ENCODE peak calls at places on chromosomes 11 and 22, in six cellular contexts. V is SK-N-SH, Z is neural progenitor cell, U is MM.1S, Y is PC-9, L is PC-3. G is an unnamed sample. For H3F3A, the result is how much of the 10 kb centered on the place peaks cover.

GRCh38 chr22:36641902-36642640 is 61.5 kb downstream of the CACNG2 start:
- DNase-seq in V (no peak), Z (no peak), U (no peak), Y (peak), L (peak), G (peak)

GRCh38 chr11:107683807-107684206 is 28.0 kb downstream of the SLN start:
- DNase-seq in V (peak), Z (peak), U (no peak), Y (no peak), L (peak), G (peak)

GRCh38 chr11:110079726-110080125 is 13.5 kb upstream of the ZC3H12C start:
- DNase-seq in V (no peak), Z (no peak), U (no peak), Y (no peak), L (no peak), G (no peak)

GRCh38 chr11:120229451-120230424 is 10.2 kb upstream of the POU2F3 start:
- DNase-seq in V (peak), Z (peak), U (peak), Y (no peak), L (peak), G (peak)

GRCh38 chr11:23079382-23079813 is 219.1 kb upstream of the CCDC179 start:
- DNase-seq in V (no peak), Z (no peak), U (no peak), Y (no peak), L (peak), G (peak)

GRCh38 chr11:36750349-36750748 is 152.3 kb upstream of the RAG2 start:
- DNase-seq in V (no peak), Z (no peak), U (no peak), Y (no peak), L (no peak), G (peak)

GRCh38 chr11:73323464-73323863 is 15.4 kb downstream of the ARHGEF17 start:
- DNase-seq in V (peak), Z (peak), U (no peak), Y (no peak), L (no peak), G (peak)

GRCh38 chr22:40463727-40464126 is 93.3 kb downstream of the SGSM3 start:
- DNase-seq in V (no peak), Z (no peak), U (no peak), Y (no peak), L (no peak), G (no peak)

GRCh38 chr11:3137486-3138177 is 27.5 kb downstream of the OSBPL5 start:
- DNase-seq in V (no peak), Z (no peak), U (no peak), Y (no peak), L (no peak), G (no peak)

GRCh38 chr11:36352919-36353318 is 56.8 kb downstream of the PRR5L start:
- DNase-seq in V (no peak), Z (no peak), U (no peak), Y (no peak), L (no peak), G (no peak)

GRCh38 chr22:35959121-35959800 is 69.4 kb downstream of the RBFOX2 start:
- DNase-seq in V (peak), Z (no peak), U (no peak), Y (no peak), L (no peak), G (no peak)

GRCh38 chr11:134363592-134363991 is 31.8 kb downstream of the GLB1L2 start:
- DNase-seq in V (no peak), Z (no peak), U (no peak), Y (no peak), L (no peak), G (no peak)

GRCh38 chr11:120128392-120129172 is 9.3 kb downstream of the TRIM29 start:
- DNase-seq in V (no peak), Z (no peak), U (no peak), Y (no peak), L (peak), G (peak)

GRCh38 chr22:32707971-32708370 is 93.5 kb upstream of the TIMP3 start:
- DNase-seq in V (no peak), Z (no peak), U (no peak), Y (no peak), L (no peak), G (peak)

GRCh38 chr22:48499456-48500425 is 1327.9 kb downstream of the BRD1 start:
- DNase-seq in V (no peak), Z (no peak), U (no peak), Y (peak), L (no peak), G (no peak)

GRCh38 chr11:10225553-10225952 is 68.5 kb downstream of the SBF2 start:
- DNase-seq in V (no peak), Z (no peak), U (no peak), Y (no peak), L (no peak), G (no peak)

GRCh38 chr11:13016415-13016814 is 7.3 kb downstream of the RASSF10 start:
- DNase-seq in V (no peak), Z (no peak), U (no peak), Y (no peak), L (peak), G (no peak)

GRCh38 chr11:112724194-112724790 is 236.9 kb upstream of the NCAM1 start:
- DNase-seq in V (peak), Z (no peak), U (no peak), Y (no peak), L (no peak), G (no peak)

GRCh38 chr11:73274722-73275380 is 2.7 kb downstream of the P2RY6 start:
- DNase-seq in V (no peak), Z (no peak), U (no peak), Y (no peak), L (no peak), G (no peak)

GRCh38 chr11:101346591-101346990 is 217.0 kb upstream of the PGR start:
- DNase-seq in V (no peak), Z (no peak), U (no peak), Y (peak), L (peak), G (peak)

GRCh38 chr11:10298342-10298741 is 4.3 kb upstream of the SBF2 start:
- DNase-seq in V (no peak), Z (no peak), U (peak), Y (peak), L (peak), G (peak)

GRCh38 chr22:29044657-29045176 is 16.9 kb downstream of the C22orf31 start:
- DNase-seq in V (no peak), Z (no peak), U (no peak), Y (no peak), L (no peak), G (peak)

GRCh38 chr11:110908401-110909106 is 196.3 kb upstream of the ARHGAP20 start:
- DNase-seq in V (no peak), Z (no peak), U (no peak), Y (peak), L (peak), G (peak)

GRCh38 chr11:7696424-7696823 is 9.9 kb downstream of the OVCH2 start:
- DNase-seq in V (no peak), Z (no peak), U (no peak), Y (no peak), L (no peak), G (no peak)

GRCh38 chr11:67504023-67504949 is 877 bp downstream of the PITPNM1 start:
- DNase-seq in V (peak), Z (peak), U (no peak), Y (no peak), L (peak), G (peak)

GRCh38 chr11:7514099-7514725 is 413 bp downstream of the PPFIBP2 start:
- DNase-seq in V (no peak), Z (peak), U (peak), Y (no peak), L (no peak), G (peak)

GRCh38 chr11:112157274-112157766 is 6.6 kb downstream of the IL18 start:
- DNase-seq in V (no peak), Z (no peak), U (no peak), Y (peak), L (peak), G (peak)

GRCh38 chr11:119580751-119581150 is 148.2 kb downstream of the NECTIN1 start:
- DNase-seq in V (no peak), Z (no peak), U (no peak), Y (no peak), L (no peak), G (no peak)

DNA sequence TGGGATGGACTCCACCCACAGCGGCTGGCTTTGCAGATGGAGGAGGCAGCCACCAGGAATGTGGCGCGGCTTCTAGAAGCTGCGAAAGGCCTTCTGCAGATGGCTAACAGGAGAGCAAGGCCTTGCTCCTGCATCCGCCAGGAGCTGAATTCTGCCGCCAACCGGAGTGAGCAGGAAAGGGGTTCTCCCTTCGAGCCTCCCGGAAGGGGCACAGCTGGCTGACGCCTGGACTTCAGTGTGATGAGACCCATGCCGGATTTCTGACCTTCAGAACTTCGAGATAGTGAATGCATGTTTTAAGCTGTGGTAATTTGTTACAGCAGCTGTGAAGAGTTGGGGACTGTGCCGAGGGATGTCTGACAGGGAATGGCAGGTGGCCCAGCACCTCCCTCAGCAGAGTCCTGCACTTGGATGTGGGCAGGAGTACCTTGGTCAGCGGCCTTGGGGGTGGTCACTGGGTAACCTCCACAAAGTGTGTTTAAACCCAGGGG is 7.7 kb downstream of the TBC1D22A start:
- DNase-seq in V (no peak), Z (no peak), U (no peak), Y (no peak), L (no peak), G (no peak)
- H3F3A ChIP-seq in V (under half), Z (under half), U (under half), Y (under half), L (under half), G (under half)

GRCh38 chr11:123062892-123063395 is 1.0 kb upstream of the HSPA8 start:
- DNase-seq in V (no peak), Z (no peak), U (no peak), Y (no peak), L (peak), G (peak)
- H3F3A ChIP-seq in V (half or more), Z (under half), U (under half), Y (under half), L (under half), G (half or more)

DNA sequence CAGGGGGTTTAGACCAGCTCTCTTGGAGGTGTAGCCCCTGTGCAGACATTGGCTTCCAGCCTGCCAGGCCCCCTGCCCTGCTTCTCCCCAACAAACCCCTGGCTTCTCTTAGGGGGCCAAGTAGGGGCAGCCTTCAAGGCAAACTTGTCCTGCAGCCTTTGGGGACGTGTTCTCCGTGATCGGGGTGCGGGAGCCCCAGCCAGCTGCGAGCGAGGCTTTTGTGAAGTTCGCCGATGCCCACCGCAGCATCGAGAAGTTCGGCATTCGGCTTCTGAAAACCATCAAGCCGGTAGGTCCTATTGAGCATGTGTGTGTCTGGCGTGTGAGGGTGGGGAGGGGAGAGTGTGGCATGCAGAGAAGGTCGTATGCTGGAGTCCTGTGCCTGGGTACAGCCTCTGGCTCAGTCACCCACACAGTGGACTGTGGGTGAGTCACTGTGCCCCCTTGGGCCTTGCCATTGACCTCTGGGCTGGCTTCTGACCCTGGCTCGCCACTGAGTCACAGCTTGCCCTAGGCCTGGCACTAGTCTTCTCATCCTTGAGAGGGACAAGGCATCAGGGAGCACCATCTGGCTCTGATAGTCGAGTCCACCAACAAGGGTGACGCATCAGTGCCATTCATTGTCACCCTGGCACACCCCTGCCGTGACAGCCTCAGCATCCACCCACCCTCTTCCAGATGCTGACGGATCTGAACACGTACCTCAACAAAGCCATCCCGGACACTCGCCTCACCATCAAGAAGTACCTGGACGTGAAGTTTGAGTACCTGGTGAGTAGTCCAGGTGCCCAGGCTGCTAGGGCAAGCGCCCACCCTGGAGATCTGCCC is 11.4 kb downstream of the SLC16A8 start:
- DNase-seq in V (peak), Z (no peak), U (no peak), Y (no peak), L (no peak), G (no peak)
- H3F3A ChIP-seq in V (under half), Z (under half), U (under half), Y (under half), L (under half), G (under half)

DNA sequence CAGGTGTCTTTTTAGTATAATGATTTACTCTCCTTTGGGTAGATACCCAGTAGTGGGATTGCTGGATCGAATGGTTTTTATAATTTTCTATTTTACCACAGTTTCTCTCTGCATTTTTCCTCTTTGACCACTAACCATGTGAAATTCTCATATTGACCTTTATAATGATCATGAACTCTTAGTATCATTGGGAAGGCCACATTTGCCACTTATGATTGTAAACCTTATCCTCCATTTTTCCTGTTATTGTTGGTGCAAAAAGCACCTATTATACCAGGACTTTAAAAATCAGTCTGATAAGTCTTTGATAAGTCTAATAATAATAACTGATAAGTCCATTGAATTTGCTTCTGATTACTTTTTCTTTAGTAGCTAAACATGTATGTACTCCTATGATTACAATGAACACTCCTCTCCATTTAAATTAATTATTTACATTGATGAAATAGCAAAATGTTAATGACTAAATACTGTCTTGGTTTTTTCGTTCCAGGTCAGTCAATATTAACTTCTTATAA is 9.6 kb downstream of the NEAT1 start:
- DNase-seq in V (no peak), Z (no peak), U (no peak), Y (no peak), L (no peak), G (peak)
- H3F3A ChIP-seq in V (half or more), Z (under half), U (half or more), Y (half or more), L (half or more), G (half or more)

GRCh38 chr11:62854825-62855570 is 15.6 kb upstream of the WDR74 start:
- DNase-seq in V (no peak), Z (no peak), U (peak), Y (no peak), L (no peak), G (no peak)
- H3F3A ChIP-seq in V (half or more), Z (half or more), U (half or more), Y (half or more), L (half or more), G (half or more)

DNA sequence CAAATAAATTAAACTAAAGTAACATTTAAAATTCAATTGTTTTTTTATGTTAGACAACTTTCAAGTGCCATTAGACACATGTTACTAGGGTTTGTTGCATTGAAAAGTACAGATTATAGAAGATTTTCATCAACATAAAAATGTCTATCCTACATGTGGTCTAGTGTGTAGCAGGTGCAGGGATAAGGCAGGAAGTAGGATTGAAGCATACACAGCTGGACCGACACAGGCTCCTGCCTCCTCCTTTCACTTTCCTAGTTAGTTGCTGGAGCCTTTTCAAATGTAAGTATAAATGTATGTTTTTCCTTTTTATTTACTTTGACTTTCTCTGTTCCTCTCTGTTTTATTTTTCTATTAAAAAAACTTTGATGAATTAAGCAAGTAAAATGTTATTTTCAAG is 246.9 kb upstream of the LUZP2 start:
- DNase-seq in V (no peak), Z (no peak), U (no peak), Y (no peak), L (no peak), G (no peak)
- H3F3A ChIP-seq in V (under half), Z (under half), U (under half), Y (under half), L (under half), G (under half)

GRCh38 chr11:65428578-65429068 is 6.0 kb downstream of the NEAT1 start:
- DNase-seq in V (no peak), Z (no peak), U (no peak), Y (no peak), L (no peak), G (no peak)
- H3F3A ChIP-seq in V (half or more), Z (under half), U (half or more), Y (half or more), L (half or more), G (half or more)

GRCh38 chr11:128470081-128470480 is 117.3 kb downstream of the ETS1 start:
- DNase-seq in V (no peak), Z (no peak), U (peak), Y (no peak), L (no peak), G (no peak)

GRCh38 chr11:128468106-128468505 is 119.3 kb downstream of the ETS1 start:
- DNase-seq in V (no peak), Z (no peak), U (peak), Y (no peak), L (no peak), G (peak)

GRCh38 chr11:128471138-128471661 is 116.2 kb downstream of the ETS1 start:
- DNase-seq in V (no peak), Z (no peak), U (peak), Y (no peak), L (no peak), G (no peak)

GRCh38 chr11:128467610-128468041 is 119.7 kb downstream of the ETS1 start:
- DNase-seq in V (no peak), Z (no peak), U (no peak), Y (peak), L (peak), G (peak)

DNA sequence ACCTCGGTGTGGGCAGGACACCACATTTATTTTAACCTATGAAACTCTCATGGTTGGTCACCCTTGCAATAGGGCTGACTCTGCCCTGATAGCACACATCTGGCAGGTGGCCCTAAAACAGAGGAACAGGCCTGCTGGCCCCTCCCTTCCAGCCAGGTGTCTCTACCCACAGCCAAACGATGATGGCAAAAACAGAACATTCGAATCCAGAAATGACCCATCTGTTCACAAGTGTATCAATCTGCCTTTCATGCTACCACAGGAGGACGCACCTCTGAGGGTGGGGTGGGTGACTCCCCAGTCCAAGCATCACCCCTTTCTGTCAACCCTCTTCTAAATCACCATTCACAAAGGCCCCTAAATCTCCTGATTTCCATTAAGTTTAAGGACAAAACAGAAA is 118.1 kb downstream of the ETS1 start:
- DNase-seq in V (no peak), Z (no peak), U (peak), Y (no peak), L (no peak), G (no peak)
- H3F3A ChIP-seq in V (under half), Z (under half), U (under half), Y (under half), L (under half), G (half or more)